ENCODE peak calls at places on chromosomes 11 and 22, in nine cellular contexts. U, K, X, B, V, S, M, O and R are unnamed samples.

GRCh38 chr22:39656495-39657490 is 86.2 kb downstream of the CACNA1I start:
- DNase-seq in K (no peak), S (no peak), M (no peak), O (no peak), U (no peak), X (no peak), B (no peak), V (no peak), R (no peak)

GRCh38 chr11:132576706-132577105 is 955.6 kb downstream of the OPCML start:
- DNase-seq in K (peak), U (no peak), O (no peak), V (no peak), B (no peak), S (no peak), X (no peak), M (no peak), R (no peak)

GRCh38 chr22:33884829-33885228 is 35.4 kb downstream of the LARGE1 start:
- DNase-seq in S (no peak), B (no peak), V (no peak), M (no peak), O (no peak), K (no peak), X (no peak), U (no peak), R (no peak)

GRCh38 chr11:61580292-61580888 is 486 bp downstream of the SYT7 start:
- DNase-seq in X (no peak), U (no peak), S (no peak), V (no peak), M (no peak), B (no peak), K (no peak), O (no peak), R (no peak)

GRCh38 chr11:133896028-133896427 is 50.7 kb upstream of the SPATA19 start:
- DNase-seq in K (no peak), S (no peak), X (no peak), M (no peak), B (no peak), O (no peak), U (no peak), V (no peak), R (no peak)

GRCh38 chr11:48168815-48169214 is 47.8 kb upstream of the OR4B1 start:
- DNase-seq in S (no peak), U (no peak), O (no peak), B (no peak), V (no peak), X (no peak), K (no peak), M (no peak), R (no peak)

GRCh38 chr11:69240332-69241074 is 53.5 kb upstream of the MYEOV start:
- DNase-seq in B (peak), X (no peak), U (no peak), O (no peak), S (no peak), V (no peak), M (no peak), K (peak), R (no peak)

GRCh38 chr11:8870461-8871282 is 40.3 kb upstream of the AKIP1 start:
- DNase-seq in M (no peak), S (peak), X (peak), U (no peak), V (no peak), B (peak), K (peak), O (peak), R (peak)

GRCh38 chr11:32143378-32143777 is 52.5 kb downstream of the RCN1 start:
- DNase-seq in M (no peak), S (no peak), V (no peak), X (no peak), O (no peak), U (no peak), B (no peak), K (no peak), R (no peak)

GRCh38 chr11:21976210-21976609 is 216.7 kb upstream of the ANO5 start:
- DNase-seq in M (no peak), B (no peak), X (no peak), S (no peak), U (no peak), K (no peak), V (no peak), O (no peak), R (no peak)

GRCh38 chr11:126280595-126280994 is 2.3 kb upstream of the TIRAP start:
- DNase-seq in S (no peak), O (no peak), V (no peak), B (no peak), K (no peak), U (no peak), X (no peak), M (no peak), R (no peak)

GRCh38 chr11:112728288-112728687 is 232.9 kb upstream of the NCAM1 start:
- DNase-seq in O (no peak), V (no peak), U (no peak), K (no peak), X (no peak), B (no peak), M (no peak), S (no peak), R (no peak)

GRCh38 chr22:31106651-31107205 is 640 bp downstream of the SELENOM start:
- DNase-seq in V (no peak), M (no peak), X (no peak), S (no peak), O (no peak), K (no peak), B (no peak), U (no peak), R (no peak)

GRCh38 chr11:122101625-122102291 is 14.3 kb downstream of the BLID start:
- DNase-seq in X (peak), U (no peak), K (no peak), V (no peak), B (no peak), M (no peak), S (peak), O (no peak), R (no peak)

GRCh38 chr11:122045181-122045586 is 70.8 kb downstream of the BLID start:
- DNase-seq in K (no peak), M (no peak), V (no peak), U (no peak), X (no peak), B (no peak), O (no peak), S (no peak), R (no peak)

GRCh38 chr22:36933629-36934028 is 20.2 kb downstream of the CSF2RB start:
- DNase-seq in B (no peak), U (no peak), M (no peak), O (no peak), V (no peak), K (no peak), X (no peak), S (no peak), R (no peak)

GRCh38 chr11:13114566-13115465 is 105.7 kb downstream of the RASSF10 start:
- DNase-seq in M (no peak), K (peak), U (no peak), O (no peak), X (peak), B (no peak), V (no peak), S (peak), R (no peak)

GRCh38 chr11:3104961-3105790 is 48.0 kb upstream of the CARS1 start:
- DNase-seq in U (no peak), K (peak), S (no peak), X (no peak), M (no peak), B (no peak), O (no peak), V (no peak), R (no peak)

GRCh38 chr11:66112640-66113098 is 42.6 kb downstream of the PACS1 start:
- DNase-seq in B (no peak), S (no peak), K (no peak), X (no peak), V (no peak), O (no peak), M (no peak), U (no peak), R (no peak)

GRCh38 chr22:29713156-29713715 is 6.6 kb upstream of the CABP7 start:
- DNase-seq in M (no peak), S (no peak), V (no peak), O (no peak), X (no peak), K (no peak), U (no peak), B (no peak), R (no peak)

GRCh38 chr11:95257596-95257995 is 26.6 kb upstream of the SESN3 start:
- DNase-seq in S (no peak), K (no peak), B (no peak), M (no peak), V (no peak), O (no peak), X (no peak), U (no peak), R (no peak)

GRCh38 chr11:128904872-128905344 is 13.8 kb downstream of the KCNJ5 start:
- DNase-seq in M (no peak), U (no peak), S (no peak), X (no peak), K (no peak), O (no peak), B (no peak), V (no peak), R (no peak)

GRCh38 chr11:120337896-120338840 is 2.0 kb downstream of the ARHGEF12 start:
- DNase-seq in M (no peak), B (no peak), K (no peak), V (no peak), X (no peak), U (no peak), O (no peak), S (no peak), R (no peak)

GRCh38 chr11:133930767-133931448 is 25.9 kb downstream of the IGSF9B start:
- DNase-seq in S (no peak), V (no peak), O (no peak), B (no peak), X (no peak), U (no peak), M (no peak), K (no peak), R (no peak)